ENCODE peak calls at places on chromosomes 6 and 20, in five cellular contexts. G is cerebellar cortex, T is fibroblast of mammary gland, U is H9, Y is activated gamma-delta T cell treated with Interleukin-2 at 50 U/mL for 16 hours. V is an unnamed sample.

GRCh38 chr6:44297063-44298038 is 15.8 kb downstream of the AARS2 start:
- DNase-seq in G (peak; percentile 61), T (no peak), U (peak; percentile 56), Y (peak; percentile 17), V (peak; percentile 63)

GRCh38 chr6:134707342-134707982 is 242.4 kb downstream of the ALDH8A1 start:
- DNase-seq in G (no peak), T (peak; percentile 41), U (peak; percentile 35), Y (no peak), V (peak; percentile 40)

GRCh38 chr20:63094767-63095499 is 88.2 kb upstream of the BHLHE23 start:
- DNase-seq in G (no peak), T (no peak), U (peak; percentile 17), Y (peak; percentile 1), V (no peak)

GRCh38 chr20:8073024-8073832 is 53.7 kb upstream of the TMX4 start:
- DNase-seq in G (no peak), T (peak; percentile 86), U (no peak), Y (no peak), V (no peak)

GRCh38 chr6:169451065-169451840 is 197.6 kb upstream of the THBS2 start:
- DNase-seq in G (no peak), T (peak; percentile 40), U (no peak), Y (no peak), V (no peak)

GRCh38 chr20:46286380-46286779 is 21.9 kb downstream of the CDH22 start:
- DNase-seq in G (no peak), T (no peak), U (no peak), Y (no peak), V (no peak)

GRCh38 chr20:19929749-19930148 is 87.4 kb upstream of the NAA20 start:
- DNase-seq in G (no peak), T (no peak), U (no peak), Y (no peak), V (peak; percentile 60)

GRCh38 chr6:90286884-90287488 is 9.7 kb downstream of the BACH2 start:
- DNase-seq in G (peak; percentile 53), T (peak; percentile 65), U (peak; percentile 87), Y (peak; percentile 26), V (no peak)

GRCh38 chr6:130190701-130191375 is 31.9 kb downstream of the SAMD3 start:
- DNase-seq in G (no peak), T (no peak), U (no peak), Y (no peak), V (no peak)

GRCh38 chr6:144744720-144745119 is 459.6 kb downstream of the UTRN start:
- DNase-seq in G (no peak), T (no peak), U (no peak), Y (no peak), V (no peak)

GRCh38 chr20:33803921-33804337 is 7.2 kb upstream of the CHMP4B start:
- DNase-seq in G (no peak), T (peak; percentile 86), U (no peak), Y (no peak), V (no peak)

GRCh38 chr6:53244958-53245357 is 96.3 kb upstream of the GCM1 start:
- DNase-seq in G (no peak), T (no peak), U (no peak), Y (no peak), V (no peak)

GRCh38 chr6:75424610-75425548 is 68.7 kb downstream of the FILIP1 start:
- DNase-seq in G (no peak), T (no peak), U (no peak), Y (no peak), V (no peak)

GRCh38 chr6:149855040-149855654 is 9.0 kb downstream of the LRP11 start:
- DNase-seq in G (no peak), T (peak; percentile 88), U (no peak), Y (no peak), V (no peak)

GRCh38 chr20:41171736-41172295 is 34.5 kb downstream of the PLCG1 start:
- DNase-seq in G (peak; percentile 1), T (no peak), U (peak; percentile 10), Y (no peak), V (no peak)

GRCh38 chr20:31956556-31957220 is 4.8 kb upstream of the PDRG1 start:
- DNase-seq in G (no peak), T (no peak), U (no peak), Y (no peak), V (no peak)

GRCh38 chr6:20198764-20199174 is 13.5 kb downstream of the MBOAT1 start:
- DNase-seq in G (no peak), T (no peak), U (no peak), Y (no peak), V (no peak)

GRCh38 chr6:133198725-133199124 is 42.4 kb upstream of the EYA4 start:
- DNase-seq in G (no peak), T (no peak), U (no peak), Y (no peak), V (no peak)

GRCh38 chr6:112581015-112581414 is 233.9 kb downstream of the RFPL4B start:
- DNase-seq in G (no peak), T (no peak), U (no peak), Y (no peak), V (no peak)

GRCh38 chr6:142756215-142756630 is 188.8 kb downstream of the HIVEP2 start:
- DNase-seq in G (no peak), T (peak; percentile 41), U (peak; percentile 43), Y (no peak), V (no peak)

GRCh38 chr20:33859157-33859695 is 48.1 kb downstream of the CHMP4B start:
- DNase-seq in G (no peak), T (peak; percentile 47), U (no peak), Y (peak; percentile 41), V (no peak)

GRCh38 chr20:22931653-22932052 is 103.5 kb upstream of the SSTR4 start:
- DNase-seq in G (peak; percentile 4), T (no peak), U (no peak), Y (no peak), V (no peak)

GRCh38 chr6:45618259-45618658 is 240.5 kb upstream of the SUPT3H start:
- DNase-seq in G (no peak), T (no peak), U (no peak), Y (no peak), V (no peak)

GRCh38 chr6:10587694-10588392 is 66.7 kb downstream of the GCNT2 start:
- DNase-seq in G (peak; percentile 58), T (no peak), U (no peak), Y (no peak), V (no peak)

GRCh38 chr6:26175428-26176181 is 88.4 kb downstream of the HFE start:
- DNase-seq in G (peak; percentile 78), T (peak; percentile 80), U (no peak), Y (peak; percentile 59), V (peak; percentile 66)

GRCh38 chr6:99219788-99220187 is 129.7 kb downstream of the FAXC start:
- DNase-seq in G (no peak), T (no peak), U (peak; percentile 93), Y (no peak), V (no peak)

GRCh38 chr6:141610741-141611140 is 522.0 kb upstream of the GJE1 start:
- DNase-seq in G (no peak), T (peak; percentile 29), U (no peak), Y (no peak), V (no peak)

GRCh38 chr6:143700684-143701342 is 23.0 kb downstream of the PHACTR2 start:
- DNase-seq in G (no peak), T (peak; percentile 79), U (no peak), Y (no peak), V (no peak)

GRCh38 chr6:110456694-110457093 is 19.7 kb downstream of the SLC22A16 start:
- DNase-seq in G (no peak), T (no peak), U (no peak), Y (no peak), V (no peak)

GRCh38 chr6:99282479-99283062 is 66.9 kb downstream of the FAXC start:
- DNase-seq in G (peak; percentile 59), T (peak; percentile 34), U (no peak), Y (no peak), V (no peak)

GRCh38 chr6:52418606-52419005 is 1.5 kb upstream of the EFHC1 start:
- DNase-seq in G (no peak), T (no peak), U (no peak), Y (no peak), V (no peak)

GRCh38 chr6:135922170-135922569 is 70.7 kb downstream of the PDE7B start:
- DNase-seq in G (peak; percentile 57), T (peak; percentile 100), U (peak; percentile 44), Y (no peak), V (no peak)

GRCh38 chr20:1242530-1242929 is 16.7 kb downstream of the RAD21L1 start:
- DNase-seq in G (no peak), T (peak; percentile 82), U (no peak), Y (no peak), V (no peak)

GRCh38 chr20:5448449-5449118 is 131.8 kb upstream of the PROKR2 start:
- DNase-seq in G (peak; percentile 56), T (peak; percentile 43), U (peak; percentile 77), Y (peak; percentile 48), V (peak; percentile 44)